ENCODE peak calls at places on chromosomes 16 and 17, in five cellular contexts. I, J, Z, R and H are unnamed samples.

GRCh38 chr16:77853125-77853524 is 64.8 kb downstream of the VAT1L start:
- DNase-seq in I (no peak), J (no peak), Z (no peak), R (no peak), H (no peak)

GRCh38 chr16:24681793-24682192 is 47.7 kb upstream of the TNRC6A start:
- DNase-seq in I (no peak), J (no peak), Z (no peak), R (no peak), H (no peak)

GRCh38 chr17:57085448-57086068 is 512 bp downstream of the AKAP1 start:
- DNase-seq in I (peak), J (peak), Z (peak), R (peak), H (no peak)

GRCh38 chr16:9647981-9648701 is 534.1 kb downstream of the GRIN2A start:
- DNase-seq in I (no peak), J (peak), Z (no peak), R (peak), H (peak)

GRCh38 chr17:31095239-31096105 is 695 bp downstream of the NF1 start:
- DNase-seq in I (peak), J (peak), Z (peak), R (peak), H (no peak)

GRCh38 chr17:7583253-7584109 is at the start of gene MPDU1:
- DNase-seq in I (peak), J (peak), Z (peak), R (peak), H (peak)

GRCh38 chr16:66081967-66082366 is 284.5 kb upstream of the CDH5 start:
- DNase-seq in I (no peak), J (no peak), Z (no peak), R (no peak), H (peak)

GRCh38 chr16:87844374-87844733 is 25.0 kb downstream of the SLC7A5 start:
- DNase-seq in I (no peak), J (no peak), Z (no peak), R (no peak), H (peak)

GRCh38 chr16:88535181-88535856 is 34.9 kb upstream of the ZC3H18 start:
- DNase-seq in I (peak), J (no peak), Z (no peak), R (no peak), H (no peak)

GRCh38 chr17:38750312-38751121 is 2.0 kb upstream of the PSMB3 start:
- DNase-seq in I (no peak), J (no peak), Z (no peak), R (no peak), H (no peak)

GRCh38 chr17:66406701-66407644 is 104.6 kb downstream of the PRKCA start:
- DNase-seq in I (no peak), J (no peak), Z (no peak), R (no peak), H (no peak)

GRCh38 chr17:82023447-82024241 is 539 bp downstream of the LRRC45 start:
- DNase-seq in I (no peak), J (no peak), Z (no peak), R (no peak), H (no peak)

GRCh38 chr16:11836653-11837244 is 14.6 kb downstream of the RSL1D1 start:
- DNase-seq in I (no peak), J (no peak), Z (no peak), R (no peak), H (peak)

GRCh38 chr16:88482630-88483391 is 29.7 kb downstream of the ZFPM1 start:
- DNase-seq in I (no peak), J (no peak), Z (no peak), R (no peak), H (no peak)

GRCh38 chr17:40932608-40933007 is 4.8 kb downstream of the KRT23 start:
- DNase-seq in I (no peak), J (no peak), Z (no peak), R (no peak), H (no peak)

GRCh38 chr16:10181196-10182162 is 749 bp downstream of the GRIN2A start:
- DNase-seq in I (peak), J (peak), Z (peak), R (peak), H (peak)

GRCh38 chr17:50728112-50728429 is 8.7 kb downstream of the LUC7L3 start:
- DNase-seq in I (no peak), J (no peak), Z (no peak), R (no peak), H (no peak)

GRCh38 chr16:28623172-28623711 is 13.4 kb upstream of the SULT1A1 start:
- DNase-seq in I (peak), J (no peak), Z (peak), R (peak), H (no peak)

GRCh38 chr17:40558651-40559015 is 6.6 kb downstream of the CCR7 start:
- DNase-seq in I (no peak), J (no peak), Z (no peak), R (no peak), H (no peak)

GRCh38 chr16:66604376-66605176 is at the start of gene CMTM3:
- DNase-seq in I (peak), J (peak), Z (peak), R (peak), H (peak)

DNA sequence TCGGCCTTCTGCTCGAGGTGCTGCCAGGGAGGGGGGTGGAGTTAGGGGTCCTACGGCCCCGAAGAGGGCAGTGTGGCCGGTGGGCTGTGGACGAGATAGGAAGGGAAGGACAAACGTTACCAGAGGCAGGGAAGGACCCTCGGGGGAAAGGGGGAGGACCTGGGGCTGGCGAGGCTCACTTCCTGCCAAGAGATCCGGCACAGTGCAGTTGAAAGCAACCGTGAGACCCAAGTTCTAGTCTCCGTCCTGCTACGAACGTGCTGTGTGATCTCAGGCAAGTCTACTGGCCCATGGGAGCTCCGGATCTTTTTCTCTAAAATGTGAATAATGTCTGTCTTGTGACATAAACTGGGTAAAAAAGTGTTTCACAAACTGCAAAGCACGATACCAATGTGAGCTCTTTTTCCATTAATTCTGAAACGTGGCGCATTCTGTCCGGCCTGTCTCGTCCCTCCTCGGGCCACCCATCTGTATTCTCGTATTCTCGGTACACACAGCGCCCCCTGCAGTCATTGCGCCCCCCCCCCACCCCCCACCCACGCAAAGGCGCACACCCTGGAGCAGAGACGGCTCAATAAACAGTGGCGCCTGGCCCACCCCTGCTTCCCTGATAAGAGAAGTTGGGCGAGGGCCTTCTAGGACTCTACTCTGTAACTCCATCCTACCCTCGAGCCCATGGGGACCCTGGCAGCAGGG is 8.8 kb downstream of the CYGB start:
- DNase-seq in I (no peak), J (peak), Z (no peak), R (no peak), H (no peak)
- TF ChIP-seq CTCF in I (peak), J (no peak), Z (no peak), R (no peak), H (peak)

GRCh38 chr17:21039839-21040575 is 2.8 kb downstream of the USP22 start:
- DNase-seq in I (no peak), J (no peak), Z (no peak), R (peak), H (no peak)

GRCh38 chr17:21036361-21036881 is 6.4 kb downstream of the USP22 start:
- DNase-seq in I (no peak), J (no peak), Z (no peak), R (no peak), H (no peak)

GRCh38 chr17:21033350-21033749 is 9.5 kb downstream of the USP22 start:
- DNase-seq in I (no peak), J (no peak), Z (no peak), R (no peak), H (no peak)

GRCh38 chr17:21034350-21035235 is 8.2 kb downstream of the USP22 start:
- DNase-seq in I (no peak), J (no peak), Z (no peak), R (peak), H (no peak)

DNA sequence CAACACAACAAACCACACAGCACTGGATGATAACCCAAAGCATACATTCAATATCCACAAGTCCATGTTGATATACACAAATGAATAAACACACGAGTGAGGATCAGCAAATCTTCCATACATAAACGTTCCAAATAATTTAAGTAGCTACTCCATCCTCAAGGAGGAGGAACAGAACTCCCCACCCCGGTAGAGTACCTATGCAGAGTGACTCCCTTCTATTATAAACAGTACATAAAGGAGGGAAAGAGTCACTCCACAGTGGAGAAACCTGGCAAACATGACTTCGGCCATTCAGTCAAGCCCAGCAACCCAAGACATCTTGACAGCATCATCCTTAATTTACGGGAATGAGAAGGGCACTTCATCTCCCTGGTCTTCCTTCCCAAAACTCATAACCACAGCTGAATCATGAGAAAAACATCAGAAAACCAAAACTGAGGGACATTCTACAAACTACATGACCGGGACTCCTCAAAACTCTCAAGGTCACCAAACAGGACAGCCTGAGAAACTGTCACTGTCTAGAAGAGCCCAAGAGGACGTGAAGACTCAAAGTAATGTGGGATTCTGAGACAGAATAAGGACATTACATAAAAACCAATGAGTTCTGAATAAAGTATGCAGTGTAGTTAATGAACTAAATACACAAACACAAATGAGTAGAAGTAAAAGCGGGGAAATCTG is 5.6 kb downstream of the USP22 start:
- DNase-seq in I (no peak), J (no peak), Z (no peak), R (no peak), H (no peak)
- H3K27ac ChIP-seq in I (no peak), J (no peak), Z (no peak), R (no peak), H (no peak)

GRCh38 chr17:80980397-80981061 is 11.1 kb upstream of the CHMP6 start:
- DNase-seq in I (no peak), J (no peak), Z (no peak), R (no peak), H (peak)

GRCh38 chr17:80983545-80983944 is 8.1 kb upstream of the CHMP6 start:
- DNase-seq in I (no peak), J (no peak), Z (no peak), R (no peak), H (no peak)

GRCh38 chr17:80981062-80981902 is 10.4 kb upstream of the CHMP6 start:
- DNase-seq in I (no peak), J (no peak), Z (no peak), R (no peak), H (no peak)

GRCh38 chr17:80982426-80982974 is 9.1 kb upstream of the CHMP6 start:
- DNase-seq in I (no peak), J (no peak), Z (no peak), R (no peak), H (no peak)

GRCh38 chr17:80981929-80982425 is 9.7 kb upstream of the CHMP6 start:
- DNase-seq in I (no peak), J (no peak), Z (no peak), R (no peak), H (no peak)
- H3K4me3 ChIP-seq in I (no peak), J (no peak), Z (no peak), R (no peak), H (no peak)

DNA sequence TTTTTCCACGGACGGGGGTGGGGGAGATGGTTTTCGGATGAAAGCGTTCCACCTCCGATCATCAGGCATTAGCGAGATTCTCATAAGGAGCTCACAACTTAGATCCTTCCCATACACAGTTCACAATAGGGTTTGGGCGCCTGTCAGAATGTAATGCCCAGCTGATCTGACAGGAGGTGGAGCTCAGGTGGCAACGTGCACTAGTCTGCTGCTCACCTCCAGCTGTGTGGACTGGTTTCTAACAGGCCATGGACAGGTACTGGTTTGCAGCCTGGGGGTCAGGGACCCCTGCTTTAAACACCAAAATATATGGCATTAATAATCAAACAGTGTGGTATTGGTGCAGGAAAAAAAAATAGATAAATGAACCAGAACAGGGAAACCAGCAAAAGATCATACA is 157.5 kb upstream of the NLRP1 start:
- DNase-seq in I (no peak), J (no peak), Z (no peak), R (no peak), H (no peak)
- TF ChIP-seq CTCF in I (no peak), J (no peak), Z (no peak), R (no peak), H (no peak)

GRCh38 chr17:83103200-83103937 is 24.0 kb downstream of the METRNL start:
- DNase-seq in I (no peak), J (peak), Z (peak), R (peak), H (peak)

GRCh38 chr17:83100853-83101391 is 21.5 kb downstream of the METRNL start:
- DNase-seq in I (no peak), J (no peak), Z (no peak), R (no peak), H (no peak)

GRCh38 chr17:83103938-83104311 is 24.5 kb downstream of the METRNL start:
- DNase-seq in I (no peak), J (no peak), Z (no peak), R (no peak), H (no peak)

GRCh38 chr17:83100220-83100852 is 20.9 kb downstream of the METRNL start:
- DNase-seq in I (no peak), J (no peak), Z (no peak), R (peak), H (no peak)

DNA sequence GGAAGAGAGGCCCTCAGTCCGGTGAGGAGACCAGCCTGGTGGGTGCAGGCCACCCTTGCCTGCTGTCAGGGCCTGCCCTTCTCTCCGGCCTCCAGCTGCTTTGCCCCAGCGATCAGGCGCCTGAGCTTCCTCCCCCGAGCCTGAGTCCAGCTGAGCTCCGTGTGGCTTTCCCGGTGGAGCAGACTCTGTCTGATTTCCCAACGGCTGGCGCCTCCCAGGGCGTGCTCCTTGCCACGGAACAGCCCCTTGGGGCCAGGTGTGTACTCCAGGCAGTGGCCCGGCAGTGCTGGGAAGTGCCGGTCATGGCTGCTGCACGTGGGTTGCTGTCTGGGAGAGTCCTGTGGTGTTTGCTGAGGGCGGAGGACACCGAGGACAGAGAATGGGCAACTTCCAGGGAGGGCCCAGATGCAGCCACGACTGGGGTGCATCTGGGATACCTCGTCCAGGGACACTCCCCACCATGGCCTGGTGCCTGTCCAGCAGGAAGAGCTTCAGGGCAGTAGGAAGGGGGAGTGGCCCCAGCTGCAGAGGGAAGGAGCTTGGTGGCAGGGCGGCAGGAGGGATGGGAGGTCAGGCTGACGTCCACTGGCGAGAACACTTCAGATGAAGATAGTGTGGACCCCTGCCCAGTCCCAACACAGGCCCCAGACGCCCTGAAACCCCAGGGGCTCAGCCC is 22.5 kb downstream of the METRNL start:
- DNase-seq in I (peak), J (no peak), Z (no peak), R (no peak), H (no peak)
- H3K27ac ChIP-seq in I (peak), J (peak), Z (no peak), R (no peak), H (no peak)

DNA sequence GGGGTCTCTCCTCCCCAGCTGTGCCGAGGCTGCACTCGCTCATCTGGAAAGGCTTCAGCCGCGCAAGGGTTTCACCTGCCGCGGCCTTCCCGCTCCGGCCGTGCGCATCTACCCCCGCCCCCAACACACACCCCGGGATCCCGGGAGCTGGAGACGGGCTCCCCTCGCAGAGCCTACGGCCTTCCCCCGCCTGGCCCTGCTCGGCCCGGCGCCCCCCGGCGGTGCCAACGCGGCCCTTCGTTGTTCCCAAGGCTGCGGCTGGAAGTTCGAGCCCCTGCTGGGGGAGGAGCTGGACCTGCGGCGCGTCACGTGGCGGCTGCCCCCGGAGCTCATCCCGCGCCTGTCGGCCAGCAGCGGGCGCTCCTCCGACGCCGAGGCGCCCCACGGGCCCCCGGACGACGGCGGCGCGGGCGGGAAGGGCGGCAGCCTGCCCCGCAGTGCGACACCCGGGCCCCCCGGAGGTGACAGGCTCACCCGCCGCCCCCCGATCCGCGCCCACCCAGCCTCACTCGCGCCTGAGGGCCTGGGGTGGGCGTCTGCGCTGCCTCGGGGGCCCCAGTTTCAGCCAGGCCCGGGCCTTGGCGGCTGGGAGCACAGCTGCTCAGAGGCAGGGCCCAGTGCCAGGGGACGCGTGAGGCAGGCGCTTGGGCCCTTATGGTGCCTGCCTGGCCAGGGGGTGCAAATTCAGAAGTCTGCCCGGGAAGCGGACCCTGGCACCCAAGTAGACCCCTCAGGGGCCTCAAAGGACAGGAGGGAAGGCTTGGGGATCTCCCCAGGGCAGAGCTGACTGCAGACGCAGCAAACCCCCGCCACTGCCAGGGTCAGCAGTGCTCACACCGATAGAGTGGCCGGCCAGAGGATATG is 11.2 kb downstream of the GALK1 start:
- DNase-seq in I (peak), J (peak), Z (peak), R (peak), H (peak)
- H3K4me3 ChIP-seq in I (peak), J (peak), Z (peak), R (no peak), H (peak)

GRCh38 chr16:22977294-22977697 is 163.3 kb downstream of the HS3ST2 start:
- DNase-seq in I (no peak), J (no peak), Z (no peak), R (no peak), H (no peak)
- TF ChIP-seq CTCF in I (peak), J (peak), Z (no peak), R (no peak), H (no peak)

GRCh38 chr16:81614654-81615359 is 164.3 kb upstream of the PLCG2 start:
- DNase-seq in I (no peak), J (no peak), Z (no peak), R (no peak), H (no peak)

GRCh38 chr16:81614171-81614570 is 164.9 kb upstream of the PLCG2 start:
- DNase-seq in I (no peak), J (no peak), Z (no peak), R (no peak), H (no peak)

GRCh38 chr16:81616321-81617020 is 162.6 kb upstream of the PLCG2 start:
- DNase-seq in I (peak), J (peak), Z (peak), R (peak), H (peak)

GRCh38 chr16:81615833-81616232 is 163.3 kb upstream of the PLCG2 start:
- DNase-seq in I (no peak), J (no peak), Z (no peak), R (no peak), H (no peak)

DNA sequence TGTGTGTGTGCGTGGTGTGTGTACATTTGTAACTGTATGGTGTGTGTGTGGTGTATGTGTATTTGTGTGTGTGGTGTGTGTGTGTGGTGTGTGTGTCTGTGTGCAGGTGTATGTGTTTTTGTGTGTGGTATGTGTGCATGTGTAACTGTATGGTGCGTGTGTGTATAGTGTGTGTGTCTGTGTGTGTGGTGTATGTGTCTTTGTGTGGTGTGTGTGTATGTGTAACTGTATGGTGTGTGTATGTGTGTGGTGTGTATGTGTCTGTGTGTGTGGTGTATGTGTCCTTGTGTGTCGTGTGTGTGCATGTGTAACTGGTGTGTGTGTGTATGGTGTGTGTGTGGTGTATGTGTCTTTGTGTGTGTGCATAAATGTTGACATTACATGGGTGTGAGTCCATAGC is 163.7 kb upstream of the PLCG2 start:
- DNase-seq in I (no peak), J (no peak), Z (no peak), R (no peak), H (no peak)
- H3K27ac ChIP-seq in I (no peak), J (no peak), Z (no peak), R (no peak), H (no peak)